ENCODE peak calls at places on chromosomes 6 and 20, in four cellular contexts. One of them, this sample, is unnamed.

GRCh38 chr6:157644043-157644810 is 178.8 kb upstream of the SNX9 start:
- DNase-seq in upper lobe of right lung: no peak
- DNase-seq in CD8-positive, alpha-beta memory T cell: peak; percentile 7
- DNase-seq in fibroblast of lung: peak; percentile 37
- DNase-seq in this sample: peak; percentile 45

GRCh38 chr6:52161689-52162438 is 24.3 kb upstream of the IL17A start:
- DNase-seq in fibroblast of lung: no peak
- DNase-seq in upper lobe of right lung: no peak
- DNase-seq in CD8-positive, alpha-beta memory T cell: no peak
- DNase-seq in this sample: no peak

GRCh38 chr6:40845588-40845987 is 193.4 kb downstream of the UNC5CL start:
- DNase-seq in upper lobe of right lung: no peak
- DNase-seq in CD8-positive, alpha-beta memory T cell: no peak
- DNase-seq in fibroblast of lung: peak; percentile 42
- DNase-seq in this sample: no peak

GRCh38 chr6:31728767-31729514 is at the start of gene DDAH2:
- DNase-seq in upper lobe of right lung: no peak
- DNase-seq in fibroblast of lung: no peak
- DNase-seq in CD8-positive, alpha-beta memory T cell: no peak
- DNase-seq in this sample: peak; percentile 91

GRCh38 chr6:161301338-161301737 is 27.5 kb upstream of the AGPAT4 start:
- DNase-seq in upper lobe of right lung: no peak
- DNase-seq in CD8-positive, alpha-beta memory T cell: no peak
- DNase-seq in fibroblast of lung: peak; percentile 84
- DNase-seq in this sample: peak; percentile 93

GRCh38 chr6:108163644-108164536 is 1.9 kb upstream of the NR2E1 start:
- DNase-seq in upper lobe of right lung: no peak
- DNase-seq in CD8-positive, alpha-beta memory T cell: no peak
- DNase-seq in fibroblast of lung: no peak
- DNase-seq in this sample: peak; percentile 77

GRCh38 chr6:30500421-30501069 is 11.2 kb downstream of the HLA-E start:
- DNase-seq in fibroblast of lung: no peak
- DNase-seq in CD8-positive, alpha-beta memory T cell: no peak
- DNase-seq in upper lobe of right lung: no peak
- DNase-seq in this sample: peak; percentile 85

GRCh38 chr6:65989676-65990075 is 282.6 kb upstream of the EYS start:
- DNase-seq in fibroblast of lung: no peak
- DNase-seq in CD8-positive, alpha-beta memory T cell: no peak
- DNase-seq in upper lobe of right lung: no peak
- DNase-seq in this sample: peak; percentile 26

GRCh38 chr6:26524722-26525360 is 13.3 kb upstream of the HMGN4 start:
- DNase-seq in upper lobe of right lung: no peak
- DNase-seq in fibroblast of lung: no peak
- DNase-seq in CD8-positive, alpha-beta memory T cell: no peak
- DNase-seq in this sample: no peak

GRCh38 chr20:47502271-47502730 is 614 bp downstream of the NCOA3 start:
- DNase-seq in fibroblast of lung: no peak
- DNase-seq in upper lobe of right lung: peak; percentile 75
- DNase-seq in CD8-positive, alpha-beta memory T cell: no peak
- DNase-seq in this sample: peak; percentile 88

GRCh38 chr6:106097368-106098231 is 11.5 kb downstream of the PRDM1 start:
- DNase-seq in fibroblast of lung: peak; percentile 81
- DNase-seq in upper lobe of right lung: no peak
- DNase-seq in CD8-positive, alpha-beta memory T cell: peak; percentile 87
- DNase-seq in this sample: no peak

GRCh38 chr20:52416959-52417358 is 225.4 kb upstream of the ZFP64 start:
- DNase-seq in fibroblast of lung: no peak
- DNase-seq in upper lobe of right lung: no peak
- DNase-seq in CD8-positive, alpha-beta memory T cell: no peak
- DNase-seq in this sample: no peak

GRCh38 chr20:11101696-11102095 is 427.9 kb upstream of the JAG1 start:
- DNase-seq in upper lobe of right lung: no peak
- DNase-seq in fibroblast of lung: no peak
- DNase-seq in CD8-positive, alpha-beta memory T cell: no peak
- DNase-seq in this sample: no peak

GRCh38 chr6:40436685-40437604 is 150.2 kb downstream of the LRFN2 start:
- DNase-seq in fibroblast of lung: no peak
- DNase-seq in upper lobe of right lung: no peak
- DNase-seq in CD8-positive, alpha-beta memory T cell: no peak
- DNase-seq in this sample: peak; percentile 29

GRCh38 chr6:50653253-50653652 is 60.1 kb upstream of the TFAP2D start:
- DNase-seq in CD8-positive, alpha-beta memory T cell: no peak
- DNase-seq in fibroblast of lung: no peak
- DNase-seq in upper lobe of right lung: no peak
- DNase-seq in this sample: no peak

GRCh38 chr6:82906951-82907350 is 158.7 kb downstream of the UBE3D start:
- DNase-seq in fibroblast of lung: peak; percentile 78
- DNase-seq in CD8-positive, alpha-beta memory T cell: no peak
- DNase-seq in upper lobe of right lung: no peak
- DNase-seq in this sample: peak; percentile 80

GRCh38 chr6:121597654-121598053 is 162.2 kb downstream of the GJA1 start:
- DNase-seq in fibroblast of lung: peak; percentile 60
- DNase-seq in CD8-positive, alpha-beta memory T cell: no peak
- DNase-seq in upper lobe of right lung: no peak
- DNase-seq in this sample: peak; percentile 69

GRCh38 chr20:9021216-9021615 is 47.7 kb upstream of the PLCB4 start:
- DNase-seq in fibroblast of lung: no peak
- DNase-seq in CD8-positive, alpha-beta memory T cell: no peak
- DNase-seq in upper lobe of right lung: no peak
- DNase-seq in this sample: no peak

GRCh38 chr6:64691069-64691468 is 1016.0 kb downstream of the EYS start:
- DNase-seq in fibroblast of lung: peak; percentile 28
- DNase-seq in CD8-positive, alpha-beta memory T cell: no peak
- DNase-seq in upper lobe of right lung: no peak
- DNase-seq in this sample: no peak

GRCh38 chr6:47944846-47945245 is 163.0 kb downstream of the OPN5 start:
- DNase-seq in upper lobe of right lung: no peak
- DNase-seq in fibroblast of lung: no peak
- DNase-seq in CD8-positive, alpha-beta memory T cell: no peak
- DNase-seq in this sample: no peak

GRCh38 chr6:52663120-52663934 is 7.6 kb upstream of the TMEM14A start:
- DNase-seq in CD8-positive, alpha-beta memory T cell: peak; percentile 68
- DNase-seq in fibroblast of lung: peak; percentile 86
- DNase-seq in upper lobe of right lung: no peak
- DNase-seq in this sample: peak; percentile 89

GRCh38 chr6:38567436-38567835 is 72.3 kb downstream of the BTBD9 start:
- DNase-seq in fibroblast of lung: peak; percentile 91
- DNase-seq in CD8-positive, alpha-beta memory T cell: no peak
- DNase-seq in upper lobe of right lung: no peak
- DNase-seq in this sample: peak; percentile 49

GRCh38 chr6:6825986-6826901 is 237.7 kb downstream of the LY86 start:
- DNase-seq in upper lobe of right lung: peak; percentile 77
- DNase-seq in fibroblast of lung: no peak
- DNase-seq in CD8-positive, alpha-beta memory T cell: no peak
- DNase-seq in this sample: peak; percentile 77

GRCh38 chr6:158854214-158855101 is 35.3 kb upstream of the EZR start:
- DNase-seq in fibroblast of lung: peak; percentile 41
- DNase-seq in upper lobe of right lung: no peak
- DNase-seq in CD8-positive, alpha-beta memory T cell: peak; percentile 57
- DNase-seq in this sample: peak; percentile 81

GRCh38 chr6:11852061-11852619 is 73.5 kb upstream of the ADTRP start:
- DNase-seq in CD8-positive, alpha-beta memory T cell: no peak
- DNase-seq in upper lobe of right lung: no peak
- DNase-seq in fibroblast of lung: no peak
- DNase-seq in this sample: no peak

GRCh38 chr6:77036400-77036799 is 426.9 kb downstream of the HTR1B start:
- DNase-seq in fibroblast of lung: no peak
- DNase-seq in CD8-positive, alpha-beta memory T cell: no peak
- DNase-seq in upper lobe of right lung: no peak
- DNase-seq in this sample: no peak

GRCh38 chr6:111845441-111845871 is 27.8 kb downstream of the FYN start:
- DNase-seq in CD8-positive, alpha-beta memory T cell: no peak
- DNase-seq in upper lobe of right lung: no peak
- DNase-seq in fibroblast of lung: no peak
- DNase-seq in this sample: no peak

DNA sequence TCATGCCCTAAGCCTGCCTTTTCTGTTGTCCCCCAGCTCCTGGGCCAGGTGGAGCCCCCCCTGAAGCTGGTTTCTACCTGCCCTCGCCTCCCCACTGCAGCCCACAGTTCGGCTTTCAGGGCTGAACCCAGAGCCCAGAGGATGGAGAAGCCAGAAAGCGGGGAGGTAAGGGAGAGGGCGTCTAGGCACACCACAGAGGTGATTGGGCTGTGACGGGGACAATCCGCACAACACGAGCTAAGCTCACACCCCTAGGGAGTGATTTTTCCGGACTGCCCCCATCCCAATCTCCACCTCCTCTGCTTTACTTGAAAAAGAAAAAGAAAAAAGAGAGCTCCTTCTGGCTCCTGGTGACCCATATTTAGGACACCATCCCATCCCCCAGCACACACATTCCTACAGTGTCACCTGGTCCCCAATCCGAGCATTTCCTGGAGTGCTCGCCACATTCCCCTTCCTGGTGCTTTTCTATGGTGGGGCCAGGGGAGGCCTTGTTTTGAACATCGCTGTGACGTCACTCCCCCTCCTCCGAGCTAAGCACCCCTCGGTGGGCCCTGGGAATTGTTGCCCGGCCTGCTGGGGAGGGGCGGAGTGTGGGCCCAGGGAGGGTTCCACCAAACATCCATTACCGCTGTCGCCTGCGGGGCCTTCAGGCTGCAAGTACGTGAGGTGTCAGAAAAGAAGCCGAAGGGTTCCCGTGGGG is 3.0 kb upstream of the FOXC1 start:
- DNase-seq in fibroblast of lung: no peak
- DNase-seq in CD8-positive, alpha-beta memory T cell: no peak
- DNase-seq in upper lobe of right lung: no peak
- DNase-seq in this sample: peak; percentile 34
- H3K4me1 ChIP-seq in fibroblast of lung: peaks cover 4% of the 10 kb centered on the region
- H3K4me1 ChIP-seq in CD8-positive, alpha-beta memory T cell: peaks cover 34% of the 10 kb centered on the region
- H3K4me1 ChIP-seq in upper lobe of right lung: peaks cover 16% of the 10 kb centered on the region
- H3K4me1 ChIP-seq in this sample: peaks cover 25% of the 10 kb centered on the region

GRCh38 chr20:31709939-31710338 is 12.7 kb downstream of the BCL2L1 start:
- DNase-seq in upper lobe of right lung: no peak
- DNase-seq in CD8-positive, alpha-beta memory T cell: no peak
- DNase-seq in fibroblast of lung: no peak
- DNase-seq in this sample: no peak
- H3K4me1 ChIP-seq in upper lobe of right lung: peaks cover 90% of the 10 kb centered on the region
- H3K4me1 ChIP-seq in CD8-positive, alpha-beta memory T cell: peaks cover 59% of the 10 kb centered on the region
- H3K4me1 ChIP-seq in fibroblast of lung: peaks cover 27% of the 10 kb centered on the region
- H3K4me1 ChIP-seq in this sample: peaks cover 40% of the 10 kb centered on the region

DNA sequence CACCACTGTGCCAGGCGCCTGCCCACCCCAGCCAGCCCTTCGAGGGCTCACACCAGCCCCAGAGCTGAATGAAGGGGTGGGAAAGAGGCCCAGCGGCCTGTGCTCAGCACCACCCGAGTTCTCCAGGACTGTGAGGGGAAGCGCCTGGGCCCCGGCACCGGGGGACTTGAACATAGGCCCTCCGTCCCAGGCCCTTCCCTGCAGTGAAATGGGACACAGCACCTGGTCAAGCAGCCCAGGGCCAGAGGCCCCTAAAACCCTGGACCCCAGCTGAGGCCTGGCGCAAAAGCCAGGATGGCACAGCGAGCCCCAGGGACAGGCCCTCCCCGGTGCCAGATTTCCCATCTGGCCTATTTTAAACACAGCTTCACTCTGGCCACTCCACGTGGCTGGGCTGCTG is 4.0 kb downstream of the KCNQ2 start:
- DNase-seq in upper lobe of right lung: no peak
- DNase-seq in fibroblast of lung: no peak
- DNase-seq in CD8-positive, alpha-beta memory T cell: no peak
- DNase-seq in this sample: no peak
- H3K4me1 ChIP-seq in upper lobe of right lung: peaks cover 6% of the 10 kb centered on the region
- H3K4me1 ChIP-seq in fibroblast of lung: no peaks in the 10 kb centered on the region
- H3K4me1 ChIP-seq in CD8-positive, alpha-beta memory T cell: no peaks in the 10 kb centered on the region
- H3K4me1 ChIP-seq in this sample: no peaks in the 10 kb centered on the region

GRCh38 chr6:8086755-8087306 is 15.5 kb downstream of the EEF1E1 start:
- DNase-seq in CD8-positive, alpha-beta memory T cell: no peak
- DNase-seq in upper lobe of right lung: no peak
- DNase-seq in fibroblast of lung: no peak
- DNase-seq in this sample: no peak

GRCh38 chr6:8082954-8083858 is 19.0 kb upstream of the BLOC1S5 start:
- DNase-seq in CD8-positive, alpha-beta memory T cell: no peak
- DNase-seq in upper lobe of right lung: no peak
- DNase-seq in fibroblast of lung: peak; percentile 84
- DNase-seq in this sample: no peak

GRCh38 chr6:8082572-8082953 is 18.4 kb upstream of the BLOC1S5 start:
- DNase-seq in upper lobe of right lung: no peak
- DNase-seq in fibroblast of lung: no peak
- DNase-seq in CD8-positive, alpha-beta memory T cell: no peak
- DNase-seq in this sample: no peak

GRCh38 chr6:8084586-8084985 is 17.8 kb downstream of the EEF1E1 start:
- DNase-seq in upper lobe of right lung: no peak
- DNase-seq in fibroblast of lung: peak; percentile 62
- DNase-seq in CD8-positive, alpha-beta memory T cell: no peak
- DNase-seq in this sample: no peak

GRCh38 chr6:8085053-8085511 is 17.3 kb downstream of the EEF1E1 start:
- DNase-seq in upper lobe of right lung: no peak
- DNase-seq in CD8-positive, alpha-beta memory T cell: no peak
- DNase-seq in fibroblast of lung: peak; percentile 90
- DNase-seq in this sample: no peak
- H3K4me1 ChIP-seq in upper lobe of right lung: peaks cover 29% of the 10 kb centered on the region
- H3K4me1 ChIP-seq in CD8-positive, alpha-beta memory T cell: no peaks in the 10 kb centered on the region
- H3K4me1 ChIP-seq in fibroblast of lung: peaks cover 24% of the 10 kb centered on the region
- H3K4me1 ChIP-seq in this sample: peaks cover 58% of the 10 kb centered on the region

GRCh38 chr6:166621114-166621540 is 5.9 kb downstream of the RPS6KA2 start:
- DNase-seq in upper lobe of right lung: no peak
- DNase-seq in CD8-positive, alpha-beta memory T cell: no peak
- DNase-seq in fibroblast of lung: no peak
- DNase-seq in this sample: no peak
- H3K4me1 ChIP-seq in upper lobe of right lung: peaks cover 61% of the 10 kb centered on the region
- H3K4me1 ChIP-seq in CD8-positive, alpha-beta memory T cell: peaks cover under 1% of the 10 kb centered on the region
- H3K4me1 ChIP-seq in fibroblast of lung: peaks cover 41% of the 10 kb centered on the region
- H3K4me1 ChIP-seq in this sample: peaks cover 58% of the 10 kb centered on the region

GRCh38 chr20:62652894-62653305 is 10.6 kb downstream of the SLCO4A1 start:
- DNase-seq in CD8-positive, alpha-beta memory T cell: no peak
- DNase-seq in fibroblast of lung: no peak
- DNase-seq in upper lobe of right lung: no peak
- DNase-seq in this sample: no peak

GRCh38 chr20:62649140-62649539 is 6.8 kb downstream of the SLCO4A1 start:
- DNase-seq in upper lobe of right lung: no peak
- DNase-seq in CD8-positive, alpha-beta memory T cell: no peak
- DNase-seq in fibroblast of lung: no peak
- DNase-seq in this sample: no peak

GRCh38 chr20:62652051-62652893 is 10.0 kb downstream of the SLCO4A1 start:
- DNase-seq in upper lobe of right lung: peak; percentile 93
- DNase-seq in fibroblast of lung: peak; percentile 100
- DNase-seq in CD8-positive, alpha-beta memory T cell: peak; percentile 77
- DNase-seq in this sample: peak; percentile 100

GRCh38 chr20:62651285-62652021 is 9.2 kb downstream of the SLCO4A1 start:
- DNase-seq in fibroblast of lung: peak; percentile 64
- DNase-seq in upper lobe of right lung: peak; percentile 78
- DNase-seq in CD8-positive, alpha-beta memory T cell: peak; percentile 92
- DNase-seq in this sample: no peak

GRCh38 chr20:62650551-62651284 is 8.4 kb downstream of the SLCO4A1 start:
- DNase-seq in CD8-positive, alpha-beta memory T cell: no peak
- DNase-seq in fibroblast of lung: no peak
- DNase-seq in upper lobe of right lung: no peak
- DNase-seq in this sample: no peak
- H3K4me1 ChIP-seq in CD8-positive, alpha-beta memory T cell: peaks cover 29% of the 10 kb centered on the region
- H3K4me1 ChIP-seq in fibroblast of lung: peaks cover 13% of the 10 kb centered on the region
- H3K4me1 ChIP-seq in upper lobe of right lung: peaks cover 23% of the 10 kb centered on the region
- H3K4me1 ChIP-seq in this sample: peaks cover 9% of the 10 kb centered on the region

DNA sequence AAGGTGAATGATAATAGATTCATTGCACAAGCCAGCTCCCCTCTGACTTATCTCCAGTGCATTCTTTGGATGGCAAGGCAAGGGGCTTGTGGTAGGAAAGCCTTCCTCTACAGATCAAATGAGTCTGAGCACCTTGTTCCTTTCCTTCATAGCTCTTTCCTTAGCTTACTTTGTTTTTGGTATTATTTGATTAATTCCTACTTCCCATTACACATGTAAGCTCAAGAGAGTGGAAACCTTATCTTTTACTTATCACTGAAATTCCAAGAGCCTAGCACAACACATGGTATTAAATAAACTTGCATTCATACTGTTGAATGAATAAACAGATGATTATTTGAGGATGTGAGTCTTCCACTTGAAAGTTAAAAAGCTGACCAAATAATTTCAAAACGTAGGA is 41.7 kb downstream of the FRK start:
- DNase-seq in upper lobe of right lung: no peak
- DNase-seq in fibroblast of lung: no peak
- DNase-seq in CD8-positive, alpha-beta memory T cell: no peak
- DNase-seq in this sample: no peak
- H3K4me1 ChIP-seq in upper lobe of right lung: peaks cover 25% of the 10 kb centered on the region
- H3K4me1 ChIP-seq in fibroblast of lung: no peaks in the 10 kb centered on the region
- H3K4me1 ChIP-seq in CD8-positive, alpha-beta memory T cell: no peaks in the 10 kb centered on the region
- H3K4me1 ChIP-seq in this sample: no peaks in the 10 kb centered on the region

This sample was measured in osteoblast.